ENCODE peak calls at places on chromosome 20, in six cellular contexts. W is heart left ventricle, H is breast epithelium, P is PC-9, C is lower lobe of right lung, G is mucosa of descending colon. D is an unnamed sample. For H3K36me3, the result is how much of the 10 kb centered on the place peaks cover.

GRCh38 chr20:3670511-3670910 is 7.3 kb upstream of the GFRA4 start:
- DNase-seq in W (no peak), H (no peak), P (no peak), C (no peak), G (no peak), D (no peak)

GRCh38 chr20:16752901-16753300 is 4.7 kb downstream of the OTOR start:
- DNase-seq in W (no peak), H (no peak), P (no peak), C (no peak), G (no peak), D (no peak)

GRCh38 chr20:53547664-53548239 is 45.9 kb downstream of the ZNF217 start:
- DNase-seq in W (peak), H (no peak), P (peak), C (no peak), G (no peak), D (peak)

GRCh38 chr20:35831029-35831428 is 59.2 kb downstream of the PHF20 start:
- DNase-seq in W (no peak), H (no peak), P (no peak), C (no peak), G (no peak), D (peak)

GRCh38 chr20:56504373-56505005 is 20.1 kb upstream of the FAM209A start:
- DNase-seq in W (no peak), H (no peak), P (no peak), C (no peak), G (no peak), D (no peak)

GRCh38 chr20:34495307-34495706 is 20.9 kb upstream of the DYNLRB1 start:
- DNase-seq in W (no peak), H (no peak), P (no peak), C (no peak), G (no peak), D (no peak)

GRCh38 chr20:51062065-51062464 is 39.2 kb upstream of the KCNG1 start:
- DNase-seq in W (no peak), H (no peak), P (no peak), C (no peak), G (no peak), D (no peak)

GRCh38 chr20:11849976-11850670 is 67.6 kb upstream of the BTBD3 start:
- DNase-seq in W (no peak), H (no peak), P (peak), C (no peak), G (no peak), D (peak)

GRCh38 chr20:5230544-5230943 is 86.2 kb downstream of the PROKR2 start:
- DNase-seq in W (no peak), H (no peak), P (no peak), C (no peak), G (no peak), D (no peak)

DNA sequence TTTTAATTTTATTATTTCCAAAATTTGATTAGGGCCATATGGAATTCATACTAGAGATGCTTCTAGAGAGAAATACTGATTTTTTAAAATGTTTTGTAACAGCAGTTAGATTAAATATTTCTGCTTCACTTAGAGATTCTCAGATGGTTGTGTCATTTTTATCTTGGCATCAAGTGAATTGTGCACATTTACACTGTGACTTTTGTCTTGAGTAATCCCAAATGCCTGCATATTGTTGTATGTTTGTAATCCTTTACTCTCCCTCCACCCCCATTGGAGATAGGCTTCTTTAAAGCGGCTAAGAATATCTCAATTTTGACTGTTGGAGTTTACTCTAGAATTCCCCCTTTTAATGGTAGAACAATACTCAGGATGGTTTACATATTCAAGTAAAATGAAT is 19.0 kb downstream of the STX16 start:
- DNase-seq in W (no peak), H (no peak), P (no peak), C (no peak), G (no peak), D (no peak)
- H3K36me3 ChIP-seq in W (under half), H (under half), P (under half), C (half or more), G (under half), D (under half)

GRCh38 chr20:61163027-61163426 is 89.0 kb upstream of the CDH4 start:
- DNase-seq in W (no peak), H (no peak), P (no peak), C (no peak), G (no peak), D (no peak)

GRCh38 chr20:61157301-61157700 is 94.8 kb upstream of the CDH4 start:
- DNase-seq in W (no peak), H (no peak), P (no peak), C (no peak), G (no peak), D (no peak)

GRCh38 chr20:61159940-61160688 is 91.9 kb upstream of the CDH4 start:
- DNase-seq in W (no peak), H (no peak), P (no peak), C (no peak), G (no peak), D (no peak)

GRCh38 chr20:61162506-61162905 is 89.6 kb upstream of the CDH4 start:
- DNase-seq in W (no peak), H (no peak), P (no peak), C (no peak), G (no peak), D (no peak)

GRCh38 chr20:61161649-61162210 is 90.3 kb upstream of the CDH4 start:
- DNase-seq in W (no peak), H (no peak), P (no peak), C (no peak), G (no peak), D (no peak)
- TF ChIP-seq CTCF in W (peak), H (no peak), P (no peak), C (no peak), G (no peak), D (no peak)

GRCh38 chr20:21516861-21517565 is 3.1 kb upstream of the NKX2-2 start:
- DNase-seq in W (no peak), H (no peak), P (no peak), C (peak), G (no peak), D (no peak)
- H3K4me3 ChIP-seq in W (no peak), H (no peak), P (no peak), C (no peak), G (no peak), D (no peak)

GRCh38 chr20:41452226-41452625 is 85.6 kb upstream of the EMILIN3 start:
- DNase-seq in W (no peak), H (no peak), P (no peak), C (no peak), G (no peak), D (no peak)

GRCh38 chr20:41457173-41457857 is 90.7 kb upstream of the EMILIN3 start:
- DNase-seq in W (no peak), H (no peak), P (no peak), C (no peak), G (no peak), D (no peak)

GRCh38 chr20:41454250-41454649 is 87.6 kb upstream of the EMILIN3 start:
- DNase-seq in W (no peak), H (no peak), P (no peak), C (no peak), G (no peak), D (no peak)

GRCh38 chr20:41456341-41456740 is 89.7 kb upstream of the EMILIN3 start:
- DNase-seq in W (no peak), H (no peak), P (no peak), C (no peak), G (no peak), D (no peak)

DNA sequence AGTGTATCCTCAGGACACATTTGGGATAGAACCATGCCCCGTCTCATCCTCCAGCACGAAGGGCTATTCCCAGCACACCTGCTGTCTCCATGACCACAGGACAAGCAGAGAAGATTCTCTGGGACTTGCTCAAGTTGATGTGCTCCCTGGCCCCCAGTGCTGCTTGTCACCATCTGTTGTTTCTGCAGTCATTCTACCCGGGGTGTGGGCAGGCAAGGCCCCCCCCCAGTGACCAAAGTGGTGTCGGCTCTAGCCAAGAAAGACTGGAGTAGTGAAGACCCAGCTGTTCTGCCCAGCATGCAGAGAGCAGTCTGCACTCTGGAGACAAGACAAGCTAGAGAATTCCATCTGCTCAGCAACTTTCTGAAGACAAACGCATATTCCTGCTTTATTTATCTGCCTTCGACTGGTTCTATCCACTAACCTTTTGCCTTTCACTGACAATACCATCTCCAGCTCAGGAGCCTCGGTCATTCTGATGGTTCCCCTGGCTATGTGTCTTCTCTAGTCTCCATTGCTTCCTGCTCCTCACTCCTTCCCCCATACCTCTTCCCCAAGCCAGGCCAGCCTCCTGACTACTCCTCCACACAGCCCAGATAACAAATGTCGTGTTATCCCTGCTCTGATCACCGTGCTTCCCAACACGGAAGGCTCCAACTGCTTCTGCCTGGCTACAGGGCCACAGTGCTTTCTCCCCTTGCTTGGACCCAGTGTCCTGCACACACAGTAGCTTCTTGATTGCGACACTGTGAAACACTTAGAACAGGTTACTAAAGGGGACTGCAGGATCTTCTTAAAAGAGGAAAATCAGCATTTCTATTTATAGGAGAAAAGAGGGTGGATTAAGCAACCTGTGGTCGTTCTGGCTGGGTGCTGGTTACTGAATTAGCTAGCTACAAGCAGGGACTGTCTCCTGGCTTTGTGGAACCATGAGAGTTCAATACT is 86.7 kb upstream of the EMILIN3 start:
- DNase-seq in W (no peak), H (no peak), P (no peak), C (no peak), G (no peak), D (no peak)
- H3K36me3 ChIP-seq in W (under half), H (under half), P (under half), C (half or more), G (under half), D (under half)

GRCh38 chr20:45229264-45230056 is 8.3 kb downstream of the SEMG2 start:
- DNase-seq in W (no peak), H (no peak), P (peak), C (peak), G (peak), D (peak)
- TF ChIP-seq CTCF in W (no peak), H (no peak), P (peak), C (peak), G (peak), D (peak)

GRCh38 chr20:37384683-37385174 is 38.8 kb downstream of the SRC start:
- DNase-seq in W (peak), H (peak), P (no peak), C (peak), G (peak), D (no peak)

GRCh38 chr20:37381621-37382538 is 35.9 kb downstream of the SRC start:
- DNase-seq in W (no peak), H (no peak), P (no peak), C (peak), G (no peak), D (no peak)

GRCh38 chr20:37385176-37385575 is 39.2 kb downstream of the SRC start:
- DNase-seq in W (no peak), H (no peak), P (no peak), C (no peak), G (no peak), D (no peak)

GRCh38 chr20:37382539-37383120 is 36.7 kb downstream of the SRC start:
- DNase-seq in W (no peak), H (no peak), P (no peak), C (peak), G (no peak), D (no peak)

DNA sequence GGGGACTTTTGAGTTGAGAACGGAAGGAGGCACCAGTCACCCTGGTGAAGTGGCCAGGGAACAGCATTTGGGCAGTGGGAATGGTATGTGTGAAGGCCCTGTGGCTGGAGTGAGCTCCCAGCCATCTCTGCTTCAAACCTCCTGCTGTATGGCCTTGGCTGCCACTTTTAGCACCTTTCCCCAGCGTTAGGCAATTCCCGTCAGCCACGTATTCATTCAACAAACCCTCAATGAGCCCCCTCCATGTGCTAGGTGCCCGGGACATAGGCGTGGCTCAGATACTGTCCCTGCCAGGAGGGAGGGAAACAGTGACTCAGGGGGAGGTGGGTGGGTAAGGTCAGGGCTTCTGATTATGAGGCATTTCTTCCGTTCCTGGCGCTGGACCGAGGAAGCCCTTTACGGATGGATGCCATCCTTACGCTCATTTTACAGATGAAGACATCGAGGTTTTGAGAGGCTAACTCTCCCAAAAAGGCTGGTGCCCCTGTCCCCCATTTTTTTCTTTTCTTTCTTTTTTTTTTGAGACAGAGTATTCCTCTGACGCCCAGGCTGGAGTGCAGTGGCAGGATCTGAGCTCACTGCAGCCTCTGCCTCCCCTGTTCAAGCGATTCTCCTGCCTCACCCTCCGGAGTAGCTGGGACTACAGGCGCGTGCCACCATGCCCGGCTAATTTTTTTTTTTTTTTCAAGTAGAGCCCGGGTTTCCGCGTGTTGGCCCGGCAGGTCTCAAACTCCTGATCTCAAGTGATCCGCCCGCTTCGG is 37.5 kb downstream of the SRC start:
- DNase-seq in W (no peak), H (no peak), P (no peak), C (no peak), G (no peak), D (peak)
- H3K4me3 ChIP-seq in W (peak), H (peak), P (no peak), C (no peak), G (no peak), D (no peak)

GRCh38 chr20:62347151-62347404 is 20.0 kb downstream of the LAMA5 start:
- DNase-seq in W (no peak), H (no peak), P (no peak), C (no peak), G (no peak), D (no peak)

GRCh38 chr20:62347445-62347844 is 19.7 kb downstream of the LAMA5 start:
- DNase-seq in W (no peak), H (no peak), P (no peak), C (no peak), G (no peak), D (no peak)

GRCh38 chr20:62349537-62350097 is 17.5 kb downstream of the LAMA5 start:
- DNase-seq in W (no peak), H (no peak), P (no peak), C (no peak), G (no peak), D (no peak)

GRCh38 chr20:62350098-62350628 is 16.9 kb downstream of the LAMA5 start:
- DNase-seq in W (no peak), H (no peak), P (peak), C (peak), G (no peak), D (peak)

DNA sequence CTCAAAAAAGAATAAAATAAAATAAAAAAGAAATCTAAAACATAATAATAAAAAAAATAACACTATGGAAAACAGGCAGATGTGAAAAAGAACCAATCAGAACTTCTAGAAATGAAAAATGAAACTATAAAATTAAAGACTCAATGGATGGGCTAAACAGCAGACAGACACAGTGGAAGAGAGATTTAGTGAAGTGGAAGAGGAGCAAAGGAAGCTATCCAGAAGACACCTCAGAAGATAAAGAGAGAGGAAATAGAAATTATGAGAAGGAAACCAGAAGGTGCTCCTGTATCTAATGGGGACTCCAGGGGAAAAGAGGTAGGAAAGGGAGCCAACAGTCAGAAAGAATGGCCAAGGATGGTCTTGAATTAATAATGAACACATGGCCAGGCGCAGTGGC is 18.5 kb downstream of the LAMA5 start:
- DNase-seq in W (no peak), H (no peak), P (no peak), C (no peak), G (no peak), D (no peak)
- H3K36me3 ChIP-seq in W (under half), H (under half), P (under half), C (half or more), G (under half), D (under half)

GRCh38 chr20:24899153-24899552 is 49.9 kb upstream of the CST7 start:
- DNase-seq in W (no peak), H (no peak), P (no peak), C (no peak), G (no peak), D (no peak)

GRCh38 chr20:24894967-24895366 is 54.1 kb upstream of the CST7 start:
- DNase-seq in W (no peak), H (no peak), P (no peak), C (no peak), G (no peak), D (no peak)

GRCh38 chr20:24896984-24897383 is 52.1 kb upstream of the CST7 start:
- DNase-seq in W (no peak), H (no peak), P (no peak), C (no peak), G (no peak), D (no peak)

GRCh38 chr20:24895898-24896658 is 53.0 kb upstream of the CST7 start:
- DNase-seq in W (no peak), H (no peak), P (no peak), C (no peak), G (no peak), D (no peak)

GRCh38 chr20:24897974-24898373 is 51.1 kb upstream of the CST7 start:
- DNase-seq in W (no peak), H (no peak), P (peak), C (no peak), G (no peak), D (no peak)
- TF ChIP-seq CTCF in W (no peak), H (no peak), P (no peak), C (no peak), G (no peak), D (no peak)

GRCh38 chr20:14336667-14337066 is 745 bp downstream of the FLRT3 start:
- DNase-seq in W (no peak), H (no peak), P (no peak), C (no peak), G (no peak), D (no peak)
- H3K4me3 ChIP-seq in W (no peak), H (peak), P (peak), C (peak), G (no peak), D (peak)

D was measured in bronchial epithelial cell.